ENCODE peak calls at places on chromosomes 2 and 18, in eight cellular contexts. C is endodermal cell; D is ACHN; P is CD4-positive, alpha-beta T cell; B is SK-N-DZ; G is activated CD8-positive, alpha-beta T cell treated with anti-CD3 and anti-CD28 coated beads, Interleukin-2, amount 10 ng/mL, durations not matched to agents 7 days and 5 days; E is GM12892; X is naive B cell. N is an unnamed sample.

GRCh38 chr18:54774971-54775665 is 53.2 kb upstream of the RAB27B start:
- DNase-seq in C (no peak), D (no peak), P (no peak), B (no peak), G (no peak), E (no peak), X (no peak), N (no peak)

GRCh38 chr2:73933194-73933593 is 6.5 kb downstream of the DGUOK start:
- DNase-seq in C (no peak), D (no peak), P (no peak), B (no peak), G (no peak), E (no peak), X (no peak), N (no peak)

GRCh38 chr2:68282814-68283812 is 30.8 kb upstream of the PPP3R1 start:
- DNase-seq in C (no peak), D (peak; percentile 52), P (peak; percentile 10), B (peak; percentile 46), G (peak; percentile 27), E (peak; percentile 30), X (peak; percentile 7), N (no peak)

GRCh38 chr2:241034490-241035141 is 36.2 kb downstream of the SNED1 start:
- DNase-seq in C (no peak), D (no peak), P (no peak), B (no peak), G (peak; percentile 16), E (no peak), X (no peak), N (peak; percentile 45)

GRCh38 chr2:233707979-233708644 is 4.6 kb upstream of the UGT1A5 start:
- DNase-seq in C (no peak), D (no peak), P (no peak), B (no peak), G (no peak), E (no peak), X (no peak), N (no peak)

GRCh38 chr2:43759195-43759594 is 14.6 kb upstream of the DYNC2LI1 start:
- DNase-seq in C (no peak), D (peak; percentile 90), P (no peak), B (no peak), G (no peak), E (no peak), X (no peak), N (no peak)

GRCh38 chr2:10961490-10961875 is 49.7 kb downstream of the KCNF1 start:
- DNase-seq in C (no peak), D (no peak), P (no peak), B (no peak), G (no peak), E (no peak), X (no peak), N (no peak)

GRCh38 chr2:108492364-108492763 is 41.9 kb upstream of the LIMS1 start:
- DNase-seq in C (no peak), D (peak; percentile 46), P (no peak), B (no peak), G (no peak), E (no peak), X (no peak), N (peak; percentile 68)

GRCh38 chr18:69961718-69962117 is 14.0 kb upstream of the CD226 start:
- DNase-seq in C (no peak), D (no peak), P (no peak), B (no peak), G (no peak), E (no peak), X (no peak), N (no peak)

GRCh38 chr2:119352357-119352756 is 14.3 kb downstream of the C2orf76 start:
- DNase-seq in C (peak; percentile 62), D (no peak), P (no peak), B (no peak), G (no peak), E (no peak), X (peak; percentile 19), N (no peak)

GRCh38 chr2:65316072-65316471 is 88.4 kb downstream of the ACTR2 start:
- DNase-seq in C (no peak), D (no peak), P (no peak), B (no peak), G (no peak), E (no peak), X (no peak), N (peak; percentile 83)

GRCh38 chr2:223235986-223236385 is 184.0 kb downstream of the KCNE4 start:
- DNase-seq in C (no peak), D (no peak), P (no peak), B (no peak), G (no peak), E (no peak), X (no peak), N (no peak)

N was measured in islet precursor cell.